ENCODE peak calls at places on chromosomes 6 and 20, in ten cellular contexts. One of them, this sample, is unnamed.

GRCh38 chr6:151059612-151060095 is 180.1 kb upstream of the AKAP12 start:
- DNase-seq in NCI-H748 treated with DMSO at 0.1 percent for 48 hours: no peak
- DNase-seq in MV-4-11: peak
- DNase-seq in skeletal muscle cell: no peak
- DNase-seq in H9: no peak
- DNase-seq in A673: no peak
- DNase-seq in substantia nigra: no peak
- DNase-seq in HCEC 1CT: no peak
- DNase-seq in pancreas: no peak
- DNase-seq in NCI-H1105: no peak
- DNase-seq in this sample: no peak

GRCh38 chr6:163745566-163746400 is 331.3 kb downstream of the QKI start:
- DNase-seq in A673: no peak
- DNase-seq in H9: no peak
- DNase-seq in pancreas: no peak
- DNase-seq in NCI-H748 treated with DMSO at 0.1 percent for 48 hours: no peak
- DNase-seq in HCEC 1CT: peak
- DNase-seq in skeletal muscle cell: peak
- DNase-seq in substantia nigra: no peak
- DNase-seq in NCI-H1105: no peak
- DNase-seq in MV-4-11: no peak
- DNase-seq in this sample: peak

GRCh38 chr20:32314768-32315167 is 37.3 kb downstream of the KIF3B start:
- DNase-seq in A673: no peak
- DNase-seq in NCI-H1105: no peak
- DNase-seq in skeletal muscle cell: no peak
- DNase-seq in pancreas: no peak
- DNase-seq in HCEC 1CT: no peak
- DNase-seq in NCI-H748 treated with DMSO at 0.1 percent for 48 hours: no peak
- DNase-seq in substantia nigra: no peak
- DNase-seq in MV-4-11: no peak
- DNase-seq in H9: no peak
- DNase-seq in this sample: no peak

GRCh38 chr20:4341804-4342560 is 326.6 kb upstream of the RNF24 start:
- DNase-seq in HCEC 1CT: peak
- DNase-seq in NCI-H748 treated with DMSO at 0.1 percent for 48 hours: no peak
- DNase-seq in A673: peak
- DNase-seq in pancreas: no peak
- DNase-seq in H9: no peak
- DNase-seq in MV-4-11: peak
- DNase-seq in NCI-H1105: no peak
- DNase-seq in substantia nigra: no peak
- DNase-seq in skeletal muscle cell: peak
- DNase-seq in this sample: no peak

GRCh38 chr20:37986873-37987601 is 46.2 kb downstream of the TTI1 start:
- DNase-seq in NCI-H1105: no peak
- DNase-seq in pancreas: peak
- DNase-seq in NCI-H748 treated with DMSO at 0.1 percent for 48 hours: no peak
- DNase-seq in substantia nigra: no peak
- DNase-seq in A673: no peak
- DNase-seq in skeletal muscle cell: no peak
- DNase-seq in HCEC 1CT: no peak
- DNase-seq in MV-4-11: no peak
- DNase-seq in H9: no peak
- DNase-seq in this sample: no peak

GRCh38 chr20:51636123-51636522 is 93.6 kb upstream of the NFATC2 start:
- DNase-seq in NCI-H1105: no peak
- DNase-seq in MV-4-11: peak
- DNase-seq in skeletal muscle cell: no peak
- DNase-seq in substantia nigra: no peak
- DNase-seq in A673: peak
- DNase-seq in pancreas: no peak
- DNase-seq in HCEC 1CT: no peak
- DNase-seq in H9: no peak
- DNase-seq in NCI-H748 treated with DMSO at 0.1 percent for 48 hours: no peak
- DNase-seq in this sample: no peak

GRCh38 chr20:33685328-33686007 is 717 bp downstream of the E2F1 start:
- DNase-seq in A673: peak
- DNase-seq in skeletal muscle cell: no peak
- DNase-seq in H9: peak
- DNase-seq in MV-4-11: peak
- DNase-seq in substantia nigra: no peak
- DNase-seq in HCEC 1CT: peak
- DNase-seq in NCI-H748 treated with DMSO at 0.1 percent for 48 hours: peak
- DNase-seq in NCI-H1105: peak
- DNase-seq in pancreas: peak
- DNase-seq in this sample: peak

GRCh38 chr6:166760288-166760687 is 133.2 kb upstream of the RPS6KA2 start:
- DNase-seq in NCI-H748 treated with DMSO at 0.1 percent for 48 hours: no peak
- DNase-seq in substantia nigra: no peak
- DNase-seq in NCI-H1105: no peak
- DNase-seq in skeletal muscle cell: no peak
- DNase-seq in pancreas: no peak
- DNase-seq in MV-4-11: no peak
- DNase-seq in HCEC 1CT: no peak
- DNase-seq in H9: no peak
- DNase-seq in A673: no peak
- DNase-seq in this sample: no peak

GRCh38 chr6:80331522-80331921 is 225.1 kb downstream of the BCKDHB start:
- DNase-seq in NCI-H748 treated with DMSO at 0.1 percent for 48 hours: peak
- DNase-seq in A673: peak
- DNase-seq in NCI-H1105: peak
- DNase-seq in MV-4-11: no peak
- DNase-seq in skeletal muscle cell: no peak
- DNase-seq in pancreas: no peak
- DNase-seq in substantia nigra: no peak
- DNase-seq in H9: no peak
- DNase-seq in HCEC 1CT: no peak
- DNase-seq in this sample: no peak

GRCh38 chr20:33769032-33769431 is 37.2 kb downstream of the ZNF341 start:
- DNase-seq in H9: no peak
- DNase-seq in A673: no peak
- DNase-seq in MV-4-11: no peak
- DNase-seq in NCI-H748 treated with DMSO at 0.1 percent for 48 hours: no peak
- DNase-seq in skeletal muscle cell: no peak
- DNase-seq in HCEC 1CT: no peak
- DNase-seq in NCI-H1105: no peak
- DNase-seq in pancreas: no peak
- DNase-seq in substantia nigra: no peak
- DNase-seq in this sample: peak

GRCh38 chr20:17570347-17571152 is 675 bp downstream of the DSTN start:
- DNase-seq in HCEC 1CT: peak
- DNase-seq in NCI-H1105: peak
- DNase-seq in pancreas: peak
- DNase-seq in MV-4-11: peak
- DNase-seq in NCI-H748 treated with DMSO at 0.1 percent for 48 hours: peak
- DNase-seq in H9: peak
- DNase-seq in A673: peak
- DNase-seq in substantia nigra: peak
- DNase-seq in skeletal muscle cell: no peak
- DNase-seq in this sample: peak

GRCh38 chr6:1615651-1616420 is 6.1 kb downstream of the FOXC1 start:
- DNase-seq in skeletal muscle cell: no peak
- DNase-seq in HCEC 1CT: no peak
- DNase-seq in pancreas: no peak
- DNase-seq in NCI-H1105: no peak
- DNase-seq in substantia nigra: no peak
- DNase-seq in MV-4-11: no peak
- DNase-seq in H9: no peak
- DNase-seq in A673: no peak
- DNase-seq in NCI-H748 treated with DMSO at 0.1 percent for 48 hours: no peak
- DNase-seq in this sample: no peak

This sample was measured in H7.